ENCODE peak calls at places on chromosome 12, in eight cellular contexts. One of them, this sample, is unnamed.

GRCh38 chr12:56725723-56726102 is 614 bp upstream of the NACA start:
- DNase-seq in A549: no peak
- DNase-seq in stomach: no peak
- DNase-seq in adrenal gland: no peak
- DNase-seq in suprapubic skin: no peak
- DNase-seq in Peyer's patch: no peak
- DNase-seq in H54: no peak
- DNase-seq in tibial nerve: no peak
- DNase-seq in this sample: no peak

GRCh38 chr12:118436002-118436724 is 59.8 kb downstream of the SUDS3 start:
- DNase-seq in A549: peak
- DNase-seq in tibial nerve: no peak
- DNase-seq in suprapubic skin: no peak
- DNase-seq in Peyer's patch: no peak
- DNase-seq in adrenal gland: no peak
- DNase-seq in stomach: no peak
- DNase-seq in H54: no peak
- DNase-seq in this sample: no peak

GRCh38 chr12:14278294-14278953 is 87.1 kb upstream of the ATF7IP start:
- DNase-seq in adrenal gland: no peak
- DNase-seq in Peyer's patch: peak
- DNase-seq in suprapubic skin: no peak
- DNase-seq in tibial nerve: no peak
- DNase-seq in stomach: no peak
- DNase-seq in H54: no peak
- DNase-seq in A549: no peak
- DNase-seq in this sample: no peak

GRCh38 chr12:113882690-113883089 is 83.4 kb downstream of the RBM19 start:
- DNase-seq in suprapubic skin: no peak
- DNase-seq in adrenal gland: no peak
- DNase-seq in tibial nerve: no peak
- DNase-seq in A549: no peak
- DNase-seq in stomach: no peak
- DNase-seq in H54: no peak
- DNase-seq in Peyer's patch: no peak
- DNase-seq in this sample: no peak

GRCh38 chr12:112191840-112192321 is 66.5 kb downstream of the TRAFD1 start:
- DNase-seq in Peyer's patch: no peak
- DNase-seq in stomach: no peak
- DNase-seq in A549: no peak
- DNase-seq in tibial nerve: no peak
- DNase-seq in H54: no peak
- DNase-seq in suprapubic skin: no peak
- DNase-seq in adrenal gland: no peak
- DNase-seq in this sample: no peak

GRCh38 chr12:92784356-92784755 is 81.6 kb downstream of the PLEKHG7 start:
- DNase-seq in suprapubic skin: no peak
- DNase-seq in H54: no peak
- DNase-seq in Peyer's patch: no peak
- DNase-seq in adrenal gland: no peak
- DNase-seq in A549: no peak
- DNase-seq in tibial nerve: no peak
- DNase-seq in stomach: no peak
- DNase-seq in this sample: no peak

GRCh38 chr12:65277994-65278575 is 398 bp upstream of the MSRB3 start:
- DNase-seq in stomach: no peak
- DNase-seq in adrenal gland: no peak
- DNase-seq in tibial nerve: no peak
- DNase-seq in A549: no peak
- DNase-seq in suprapubic skin: peak
- DNase-seq in Peyer's patch: no peak
- DNase-seq in H54: no peak
- DNase-seq in this sample: no peak

GRCh38 chr12:13230500-13230899 is 34.0 kb downstream of the EMP1 start:
- DNase-seq in H54: no peak
- DNase-seq in A549: no peak
- DNase-seq in Peyer's patch: no peak
- DNase-seq in tibial nerve: no peak
- DNase-seq in suprapubic skin: no peak
- DNase-seq in stomach: no peak
- DNase-seq in adrenal gland: no peak
- DNase-seq in this sample: no peak

GRCh38 chr12:3218846-3219632 is 141.9 kb downstream of the TSPAN9 start:
- DNase-seq in H54: no peak
- DNase-seq in A549: no peak
- DNase-seq in tibial nerve: no peak
- DNase-seq in adrenal gland: no peak
- DNase-seq in suprapubic skin: no peak
- DNase-seq in stomach: no peak
- DNase-seq in Peyer's patch: no peak
- DNase-seq in this sample: no peak

GRCh38 chr12:80321653-80322052 is 122.4 kb upstream of the PTPRQ start:
- DNase-seq in A549: peak
- DNase-seq in H54: no peak
- DNase-seq in stomach: no peak
- DNase-seq in tibial nerve: no peak
- DNase-seq in adrenal gland: no peak
- DNase-seq in Peyer's patch: no peak
- DNase-seq in suprapubic skin: no peak
- DNase-seq in this sample: no peak

GRCh38 chr12:81468206-81468605 is 290.9 kb downstream of the PPFIA2 start:
- DNase-seq in Peyer's patch: no peak
- DNase-seq in tibial nerve: no peak
- DNase-seq in H54: peak
- DNase-seq in suprapubic skin: no peak
- DNase-seq in A549: no peak
- DNase-seq in stomach: no peak
- DNase-seq in adrenal gland: no peak
- DNase-seq in this sample: no peak

GRCh38 chr12:65940744-65941143 is 116.5 kb downstream of the HMGA2 start:
- DNase-seq in Peyer's patch: no peak
- DNase-seq in H54: no peak
- DNase-seq in adrenal gland: no peak
- DNase-seq in A549: no peak
- DNase-seq in suprapubic skin: no peak
- DNase-seq in stomach: no peak
- DNase-seq in tibial nerve: no peak
- DNase-seq in this sample: no peak

GRCh38 chr12:121776190-121777098 is 17.0 kb downstream of the RHOF start:
- DNase-seq in H54: no peak
- DNase-seq in suprapubic skin: peak
- DNase-seq in stomach: peak
- DNase-seq in tibial nerve: peak
- DNase-seq in adrenal gland: peak
- DNase-seq in Peyer's patch: peak
- DNase-seq in A549: peak
- DNase-seq in this sample: peak

GRCh38 chr12:40559865-40560264 is 132.4 kb upstream of the CNTN1 start:
- DNase-seq in H54: no peak
- DNase-seq in adrenal gland: no peak
- DNase-seq in suprapubic skin: no peak
- DNase-seq in stomach: no peak
- DNase-seq in A549: no peak
- DNase-seq in tibial nerve: no peak
- DNase-seq in Peyer's patch: no peak
- DNase-seq in this sample: no peak

GRCh38 chr12:6569786-6570185 is 1.7 kb upstream of the NOP2 start:
- DNase-seq in adrenal gland: no peak
- DNase-seq in H54: no peak
- DNase-seq in stomach: no peak
- DNase-seq in A549: no peak
- DNase-seq in tibial nerve: no peak
- DNase-seq in Peyer's patch: no peak
- DNase-seq in suprapubic skin: no peak
- DNase-seq in this sample: no peak

GRCh38 chr12:6567112-6567680 is 895 bp downstream of the NOP2 start:
- DNase-seq in Peyer's patch: no peak
- DNase-seq in H54: no peak
- DNase-seq in tibial nerve: no peak
- DNase-seq in stomach: no peak
- DNase-seq in suprapubic skin: no peak
- DNase-seq in A549: no peak
- DNase-seq in adrenal gland: no peak
- DNase-seq in this sample: no peak

GRCh38 chr12:6567824-6568617 is at the start of gene NOP2:
- DNase-seq in Peyer's patch: peak
- DNase-seq in adrenal gland: peak
- DNase-seq in H54: peak
- DNase-seq in A549: peak
- DNase-seq in tibial nerve: peak
- DNase-seq in suprapubic skin: peak
- DNase-seq in stomach: peak
- DNase-seq in this sample: peak

GRCh38 chr12:6570264-6570887 is 2.3 kb upstream of the NOP2 start:
- DNase-seq in tibial nerve: no peak
- DNase-seq in stomach: peak
- DNase-seq in Peyer's patch: peak
- DNase-seq in adrenal gland: peak
- DNase-seq in A549: peak
- DNase-seq in H54: peak
- DNase-seq in suprapubic skin: no peak
- DNase-seq in this sample: no peak

DNA sequence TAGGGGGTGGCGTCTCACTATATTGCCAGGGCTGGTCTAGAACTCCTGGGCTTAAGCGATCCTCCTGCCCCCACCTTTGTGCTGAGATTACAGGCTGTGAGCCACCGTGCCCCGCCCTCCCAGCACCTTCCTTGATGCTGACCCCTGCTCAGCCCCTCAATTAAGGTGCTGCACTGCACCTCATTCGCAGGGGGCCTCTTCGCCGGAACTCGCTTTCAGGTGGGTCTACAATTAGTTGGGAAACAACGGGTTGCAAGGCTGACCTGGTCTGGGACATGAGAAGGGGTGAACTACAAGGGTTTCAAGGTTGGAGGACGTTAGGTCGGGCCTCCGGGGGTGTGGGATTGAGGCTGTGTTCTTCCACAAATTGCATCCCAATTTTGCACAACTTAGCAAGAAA is 1.2 kb upstream of the NOP2 start:
- DNase-seq in H54: no peak
- DNase-seq in suprapubic skin: no peak
- DNase-seq in adrenal gland: no peak
- DNase-seq in Peyer's patch: no peak
- DNase-seq in A549: no peak
- DNase-seq in tibial nerve: no peak
- DNase-seq in stomach: no peak
- DNase-seq in this sample: no peak
- TF ChIP-seq POLR2A in H54: no peak
- TF ChIP-seq POLR2A in suprapubic skin: no peak
- TF ChIP-seq POLR2A in adrenal gland: no peak
- TF ChIP-seq POLR2A in Peyer's patch: no peak
- TF ChIP-seq POLR2A in A549: no peak
- TF ChIP-seq POLR2A in tibial nerve: no peak
- TF ChIP-seq POLR2A in stomach: no peak
- TF ChIP-seq POLR2A in this sample: no peak

DNA sequence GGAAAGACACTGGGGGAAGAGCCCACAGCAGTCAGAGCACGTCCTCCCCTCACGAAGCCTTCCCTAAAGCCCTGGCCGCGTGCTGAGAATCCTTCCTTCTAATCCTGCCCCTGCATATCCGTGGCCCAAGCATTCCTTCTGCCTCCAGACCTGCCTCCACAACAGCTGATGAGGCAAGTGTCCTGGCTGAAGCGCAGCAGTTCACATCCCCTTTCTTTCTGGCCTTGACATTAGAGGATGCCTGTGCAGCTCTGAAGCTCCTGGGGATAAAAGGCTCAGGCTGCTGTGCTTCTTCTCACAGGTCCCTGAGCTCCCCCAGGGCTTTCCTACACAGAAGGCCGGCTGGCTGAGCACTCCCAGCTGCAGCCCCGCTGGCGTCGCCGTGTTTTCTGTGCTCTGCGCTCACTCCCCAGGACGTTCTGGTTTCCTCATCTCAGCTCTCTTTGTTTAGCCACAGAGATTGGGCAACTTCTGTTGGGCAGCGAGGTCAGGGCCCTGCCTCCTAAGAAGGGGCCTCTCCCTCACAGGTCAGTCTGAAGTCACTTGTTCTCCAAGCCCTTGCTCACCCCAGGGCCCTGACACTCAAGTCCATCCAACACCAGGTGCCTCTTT is 45.8 kb downstream of the NINJ2 start:
- DNase-seq in adrenal gland: peak
- DNase-seq in A549: peak
- DNase-seq in H54: no peak
- DNase-seq in suprapubic skin: no peak
- DNase-seq in Peyer's patch: peak
- DNase-seq in tibial nerve: no peak
- DNase-seq in stomach: peak
- DNase-seq in this sample: no peak
- TF ChIP-seq POLR2A in adrenal gland: no peak
- TF ChIP-seq POLR2A in A549: no peak
- TF ChIP-seq POLR2A in H54: no peak
- TF ChIP-seq POLR2A in suprapubic skin: no peak
- TF ChIP-seq POLR2A in Peyer's patch: no peak
- TF ChIP-seq POLR2A in tibial nerve: no peak
- TF ChIP-seq POLR2A in stomach: no peak
- TF ChIP-seq POLR2A in this sample: no peak

GRCh38 chr12:50103767-50104321 is at the start of gene GPD1:
- DNase-seq in tibial nerve: peak
- DNase-seq in H54: peak
- DNase-seq in adrenal gland: peak
- DNase-seq in Peyer's patch: peak
- DNase-seq in stomach: peak
- DNase-seq in suprapubic skin: no peak
- DNase-seq in A549: no peak
- DNase-seq in this sample: no peak

GRCh38 chr12:50101663-50102062 is 2.1 kb upstream of the GPD1 start:
- DNase-seq in A549: peak
- DNase-seq in H54: peak
- DNase-seq in adrenal gland: no peak
- DNase-seq in stomach: no peak
- DNase-seq in Peyer's patch: no peak
- DNase-seq in tibial nerve: no peak
- DNase-seq in suprapubic skin: no peak
- DNase-seq in this sample: no peak

GRCh38 chr12:50103351-50103750 is 457 bp upstream of the GPD1 start:
- DNase-seq in adrenal gland: no peak
- DNase-seq in stomach: no peak
- DNase-seq in Peyer's patch: no peak
- DNase-seq in suprapubic skin: no peak
- DNase-seq in H54: no peak
- DNase-seq in A549: no peak
- DNase-seq in tibial nerve: no peak
- DNase-seq in this sample: no peak

GRCh38 chr12:50102186-50102585 is 1.6 kb upstream of the GPD1 start:
- DNase-seq in suprapubic skin: no peak
- DNase-seq in A549: no peak
- DNase-seq in tibial nerve: no peak
- DNase-seq in adrenal gland: no peak
- DNase-seq in stomach: no peak
- DNase-seq in Peyer's patch: no peak
- DNase-seq in H54: no peak
- DNase-seq in this sample: no peak

GRCh38 chr12:50102648-50103309 is 1.0 kb upstream of the GPD1 start:
- DNase-seq in stomach: no peak
- DNase-seq in suprapubic skin: no peak
- DNase-seq in A549: no peak
- DNase-seq in tibial nerve: no peak
- DNase-seq in H54: no peak
- DNase-seq in Peyer's patch: no peak
- DNase-seq in adrenal gland: no peak
- DNase-seq in this sample: no peak
- TF ChIP-seq POLR2A in stomach: no peak
- TF ChIP-seq POLR2A in suprapubic skin: no peak
- TF ChIP-seq POLR2A in A549: no peak
- TF ChIP-seq POLR2A in tibial nerve: no peak
- TF ChIP-seq POLR2A in H54: no peak
- TF ChIP-seq POLR2A in Peyer's patch: no peak
- TF ChIP-seq POLR2A in adrenal gland: no peak
- TF ChIP-seq POLR2A in this sample: peak

GRCh38 chr12:89368386-89368785 is 16.1 kb upstream of the DUSP6 start:
- DNase-seq in suprapubic skin: no peak
- DNase-seq in adrenal gland: no peak
- DNase-seq in A549: no peak
- DNase-seq in H54: no peak
- DNase-seq in stomach: no peak
- DNase-seq in Peyer's patch: no peak
- DNase-seq in tibial nerve: no peak
- DNase-seq in this sample: no peak
- TF ChIP-seq POLR2A in suprapubic skin: no peak
- TF ChIP-seq POLR2A in adrenal gland: no peak
- TF ChIP-seq POLR2A in A549: no peak
- TF ChIP-seq POLR2A in H54: no peak
- TF ChIP-seq POLR2A in stomach: no peak
- TF ChIP-seq POLR2A in Peyer's patch: no peak
- TF ChIP-seq POLR2A in tibial nerve: no peak
- TF ChIP-seq POLR2A in this sample: no peak